ENCODE peak calls at places on chromosome 12, in ten cellular contexts. I is iPS DF 6.9; D is Panc1; L is HFF-Myc; X is activated CD4-positive, alpha-beta T cell treated with anti-CD3 and anti-CD28 coated beads, Interleukin-2, amount 50 U/mL, for 1 hour; U is germinal center; K is right lobe of liver; B is fibroblast of lung; Y is RCC 7860; Q is effector CD8-positive, alpha-beta T cell. Z is an unnamed sample.

GRCh38 chr12:6292606-6293005 is 17.9 kb upstream of the PLEKHG6 start:
- DNase-seq in D (no peak), Y (no peak), I (no peak), L (no peak), U (no peak), K (no peak), X (no peak), B (no peak), Q (no peak), Z (no peak)

GRCh38 chr12:6383572-6384498 is at the start of gene LTBR:
- DNase-seq in I (no peak), X (peak; percentile 13), L (peak; percentile 41), B (peak; percentile 82), U (no peak), D (no peak), Y (peak; percentile 70), K (peak; percentile 99), Q (peak; percentile 12), Z (peak; percentile 53)

GRCh38 chr12:95694148-95694547 is 96.4 kb downstream of the NTN4 start:
- DNase-seq in Y (no peak), D (no peak), L (no peak), B (peak; percentile 8), Q (no peak), I (no peak), U (no peak), X (no peak), K (no peak), Z (no peak)

GRCh38 chr12:92020983-92021664 is 124.5 kb downstream of the BTG1 start:
- DNase-seq in L (no peak), Q (no peak), U (no peak), K (no peak), D (no peak), X (no peak), I (no peak), B (peak; percentile 24), Y (no peak), Z (no peak)

GRCh38 chr12:48671231-48671856 is 10.7 kb downstream of the KANSL2 start:
- DNase-seq in L (no peak), Q (no peak), X (no peak), D (no peak), U (no peak), I (no peak), K (no peak), Y (no peak), B (no peak), Z (no peak)

GRCh38 chr12:116736962-116737773 is 701 bp downstream of the SPRING1 start:
- DNase-seq in L (no peak), Y (no peak), X (no peak), K (no peak), U (peak; percentile 18), D (no peak), I (no peak), B (no peak), Q (no peak), Z (no peak)

GRCh38 chr12:114013601-114014345 is 47.6 kb upstream of the RBM19 start:
- DNase-seq in I (peak; percentile 72), L (peak; percentile 40), K (no peak), Y (no peak), D (no peak), U (no peak), B (peak; percentile 5), Q (no peak), X (no peak), Z (no peak)

GRCh38 chr12:93571360-93571853 is 1.1 kb upstream of the SOCS2 start:
- DNase-seq in Y (peak; percentile 33), U (no peak), I (no peak), L (no peak), K (peak; percentile 67), B (peak; percentile 51), D (no peak), Q (peak; percentile 52), X (peak; percentile 57), Z (peak; percentile 4)

GRCh38 chr12:77947326-77947725 is 116.6 kb downstream of the NAV3 start:
- DNase-seq in K (no peak), Q (no peak), B (peak; percentile 81), Y (peak; percentile 22), L (peak; percentile 65), D (no peak), X (no peak), U (no peak), I (no peak), Z (no peak)

GRCh38 chr12:64810831-64811230 is 13.6 kb upstream of the TBC1D30 start:
- DNase-seq in Y (no peak), Q (no peak), D (no peak), L (no peak), X (no peak), U (no peak), I (no peak), B (no peak), K (no peak), Z (no peak)

GRCh38 chr12:50380761-50381325 is 15.6 kb downstream of the FAM186A start:
- DNase-seq in I (no peak), K (no peak), U (no peak), D (no peak), L (no peak), Y (no peak), Q (no peak), B (no peak), X (no peak), Z (no peak)

Z was measured in GOT3.